ENCODE peak calls at places on chromosomes 2 and 18, in ten cellular contexts. One of them, this sample, is unnamed.

GRCh38 chr2:41160439-41160838 is 708.5 kb upstream of the SLC8A1 start:
- DNase-seq in GM23248: no peak
- DNase-seq in left lung: no peak
- DNase-seq in Panc1: no peak
- DNase-seq in iPS DF 6.9: no peak
- DNase-seq in uterus: no peak
- DNase-seq in effector memory CD4-positive, alpha-beta T cell: no peak
- DNase-seq in endothelial cell of umbilical vein: peak; percentile 75
- DNase-seq in lower lobe of right lung: no peak
- DNase-seq in adrenal gland: no peak
- DNase-seq in this sample: no peak

GRCh38 chr2:47595690-47596089 is 187.3 kb upstream of the MSH6 start:
- DNase-seq in effector memory CD4-positive, alpha-beta T cell: no peak
- DNase-seq in adrenal gland: no peak
- DNase-seq in lower lobe of right lung: no peak
- DNase-seq in uterus: no peak
- DNase-seq in left lung: no peak
- DNase-seq in GM23248: no peak
- DNase-seq in endothelial cell of umbilical vein: no peak
- DNase-seq in iPS DF 6.9: no peak
- DNase-seq in Panc1: no peak
- DNase-seq in this sample: no peak

GRCh38 chr2:27720004-27720551 is 51.4 kb upstream of the MRPL33 start:
- DNase-seq in effector memory CD4-positive, alpha-beta T cell: no peak
- DNase-seq in lower lobe of right lung: no peak
- DNase-seq in Panc1: peak; percentile 97
- DNase-seq in uterus: peak; percentile 66
- DNase-seq in adrenal gland: peak; percentile 87
- DNase-seq in left lung: peak; percentile 77
- DNase-seq in GM23248: peak; percentile 96
- DNase-seq in endothelial cell of umbilical vein: peak; percentile 88
- DNase-seq in iPS DF 6.9: no peak
- DNase-seq in this sample: no peak

GRCh38 chr2:186822323-186822722 is 26.6 kb downstream of the ZSWIM2 start:
- DNase-seq in left lung: no peak
- DNase-seq in endothelial cell of umbilical vein: no peak
- DNase-seq in effector memory CD4-positive, alpha-beta T cell: no peak
- DNase-seq in Panc1: no peak
- DNase-seq in uterus: no peak
- DNase-seq in GM23248: no peak
- DNase-seq in lower lobe of right lung: no peak
- DNase-seq in iPS DF 6.9: no peak
- DNase-seq in adrenal gland: no peak
- DNase-seq in this sample: no peak

GRCh38 chr2:227117852-227118251 is 46.2 kb downstream of the COL4A4 start:
- DNase-seq in Panc1: no peak
- DNase-seq in uterus: no peak
- DNase-seq in endothelial cell of umbilical vein: no peak
- DNase-seq in lower lobe of right lung: no peak
- DNase-seq in GM23248: no peak
- DNase-seq in effector memory CD4-positive, alpha-beta T cell: no peak
- DNase-seq in adrenal gland: no peak
- DNase-seq in iPS DF 6.9: no peak
- DNase-seq in left lung: no peak
- DNase-seq in this sample: no peak

GRCh38 chr2:121897335-121897970 is 142.0 kb downstream of the TSN start:
- DNase-seq in endothelial cell of umbilical vein: peak; percentile 20
- DNase-seq in uterus: no peak
- DNase-seq in Panc1: no peak
- DNase-seq in lower lobe of right lung: no peak
- DNase-seq in effector memory CD4-positive, alpha-beta T cell: no peak
- DNase-seq in left lung: no peak
- DNase-seq in GM23248: peak; percentile 71
- DNase-seq in adrenal gland: no peak
- DNase-seq in iPS DF 6.9: peak; percentile 9
- DNase-seq in this sample: no peak

GRCh38 chr2:112121682-112122254 is 16.4 kb upstream of the FBLN7 start:
- DNase-seq in left lung: no peak
- DNase-seq in GM23248: peak; percentile 71
- DNase-seq in Panc1: no peak
- DNase-seq in uterus: no peak
- DNase-seq in endothelial cell of umbilical vein: peak; percentile 77
- DNase-seq in effector memory CD4-positive, alpha-beta T cell: no peak
- DNase-seq in iPS DF 6.9: no peak
- DNase-seq in adrenal gland: peak; percentile 29
- DNase-seq in lower lobe of right lung: no peak
- DNase-seq in this sample: no peak

GRCh38 chr18:3246636-3247242 is 862 bp upstream of the MYL12A start:
- DNase-seq in Panc1: no peak
- DNase-seq in iPS DF 6.9: no peak
- DNase-seq in lower lobe of right lung: peak; percentile 58
- DNase-seq in left lung: no peak
- DNase-seq in uterus: peak; percentile 28
- DNase-seq in GM23248: peak; percentile 61
- DNase-seq in endothelial cell of umbilical vein: no peak
- DNase-seq in effector memory CD4-positive, alpha-beta T cell: no peak
- DNase-seq in adrenal gland: peak; percentile 48
- DNase-seq in this sample: peak; percentile 68

DNA sequence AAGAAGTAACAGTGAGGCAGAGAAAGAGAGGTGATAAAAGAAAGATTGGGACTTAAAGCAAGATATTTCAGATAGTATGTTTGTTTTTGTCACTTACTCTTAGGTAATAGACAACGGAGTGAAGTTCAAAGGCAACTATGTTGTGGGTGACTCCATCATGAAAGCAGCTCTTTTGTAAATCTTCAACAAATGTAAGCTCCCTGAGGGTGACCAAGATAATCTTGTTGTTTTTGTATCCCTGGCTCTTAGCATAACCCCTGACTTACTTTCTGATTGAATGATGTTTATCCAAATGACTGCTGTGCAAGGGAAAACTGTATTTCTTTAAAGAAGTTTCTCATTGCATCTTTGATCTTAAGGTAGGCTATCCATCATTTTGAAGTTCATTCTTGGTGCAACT is 2.6 kb downstream of the MTCL1 start:
- DNase-seq in lower lobe of right lung: no peak
- DNase-seq in effector memory CD4-positive, alpha-beta T cell: no peak
- DNase-seq in adrenal gland: no peak
- DNase-seq in GM23248: no peak
- DNase-seq in iPS DF 6.9: no peak
- DNase-seq in endothelial cell of umbilical vein: no peak
- DNase-seq in Panc1: no peak
- DNase-seq in left lung: no peak
- DNase-seq in uterus: no peak
- DNase-seq in this sample: no peak
- H3K4me3 ChIP-seq in lower lobe of right lung: no peak overlapping the region
- H3K4me3 ChIP-seq in effector memory CD4-positive, alpha-beta T cell: no peak overlapping the region
- H3K4me3 ChIP-seq in adrenal gland: no peak overlapping the region
- H3K4me3 ChIP-seq in GM23248: peak overlapping the region; percentile 93
- H3K4me3 ChIP-seq in iPS DF 6.9: no peak overlapping the region
- H3K4me3 ChIP-seq in endothelial cell of umbilical vein: no peak overlapping the region
- H3K4me3 ChIP-seq in Panc1: peak overlapping the region; percentile 59
- H3K4me3 ChIP-seq in left lung: no peak overlapping the region
- H3K4me3 ChIP-seq in uterus: no peak overlapping the region
- H3K4me3 ChIP-seq in this sample: no peak overlapping the region

DNA sequence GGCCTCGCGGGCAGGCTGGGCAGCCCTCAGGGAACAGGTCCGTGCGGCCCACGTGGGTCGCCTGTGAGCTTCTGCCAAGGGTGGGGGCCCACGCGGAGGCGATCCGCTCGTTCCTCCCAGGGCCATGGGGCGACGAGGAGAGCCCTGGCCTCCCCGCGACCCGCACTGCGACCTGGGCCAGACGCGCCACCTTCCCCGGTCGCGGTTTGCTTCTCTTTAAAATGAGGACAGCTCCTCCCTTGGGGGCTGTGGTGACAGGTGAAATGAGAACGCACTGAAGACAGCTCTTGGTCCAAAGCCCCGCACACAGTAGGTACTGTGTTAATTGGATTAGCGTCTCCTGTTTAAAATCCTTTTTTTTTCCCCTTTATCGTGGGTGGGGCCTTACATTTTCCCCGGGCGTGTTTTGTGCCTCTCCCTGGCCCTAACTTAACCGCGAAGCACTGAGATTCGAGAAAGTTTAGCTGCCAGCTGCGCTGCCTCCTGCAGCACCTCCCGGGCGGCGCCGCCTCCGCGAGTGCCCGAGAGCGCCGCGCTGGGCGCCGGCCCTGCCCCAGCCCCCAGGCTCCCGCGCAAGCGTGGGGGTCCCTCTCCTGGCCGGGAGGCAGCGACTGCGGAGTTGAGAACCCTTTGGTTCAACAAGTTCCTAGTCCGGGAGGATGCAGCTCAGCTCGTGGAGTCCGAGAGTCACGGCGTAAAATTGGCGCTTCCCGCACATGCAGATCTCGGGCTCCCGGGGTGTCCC is 1.1 kb downstream of the HPCAL1 start:
- DNase-seq in endothelial cell of umbilical vein: peak; percentile 63
- DNase-seq in uterus: peak; percentile 54
- DNase-seq in iPS DF 6.9: no peak
- DNase-seq in left lung: peak; percentile 60
- DNase-seq in adrenal gland: peak; percentile 63
- DNase-seq in Panc1: no peak
- DNase-seq in lower lobe of right lung: peak; percentile 80
- DNase-seq in effector memory CD4-positive, alpha-beta T cell: peak; percentile 27
- DNase-seq in GM23248: peak; percentile 78
- DNase-seq in this sample: peak; percentile 81
- H3K4me1 ChIP-seq in endothelial cell of umbilical vein: peaks cover 12% of the 10 kb centered on the region
- H3K4me1 ChIP-seq in uterus: peaks cover 5% of the 10 kb centered on the region
- H3K4me1 ChIP-seq in iPS DF 6.9: peaks cover 10% of the 10 kb centered on the region
- H3K4me1 ChIP-seq in left lung: peaks cover 27% of the 10 kb centered on the region
- H3K4me1 ChIP-seq in adrenal gland: peaks cover 47% of the 10 kb centered on the region
- H3K4me1 ChIP-seq in Panc1: peaks cover 50% of the 10 kb centered on the region
- H3K4me1 ChIP-seq in lower lobe of right lung: peaks cover 55% of the 10 kb centered on the region
- H3K4me1 ChIP-seq in effector memory CD4-positive, alpha-beta T cell: peaks cover 61% of the 10 kb centered on the region
- H3K4me1 ChIP-seq in GM23248: peaks cover 17% of the 10 kb centered on the region
- H3K4me1 ChIP-seq in this sample: peaks cover 6% of the 10 kb centered on the region

GRCh38 chr2:23918837-23919489 is 8.0 kb downstream of the ATAD2B start:
- DNase-seq in uterus: no peak
- DNase-seq in adrenal gland: no peak
- DNase-seq in left lung: no peak
- DNase-seq in GM23248: peak; percentile 51
- DNase-seq in Panc1: no peak
- DNase-seq in iPS DF 6.9: no peak
- DNase-seq in endothelial cell of umbilical vein: no peak
- DNase-seq in lower lobe of right lung: no peak
- DNase-seq in effector memory CD4-positive, alpha-beta T cell: no peak
- DNase-seq in this sample: no peak

GRCh38 chr2:23926750-23927627 is at the start of gene ATAD2B:
- DNase-seq in Panc1: peak; percentile 84
- DNase-seq in left lung: peak; percentile 92
- DNase-seq in uterus: peak; percentile 94
- DNase-seq in lower lobe of right lung: peak; percentile 93
- DNase-seq in adrenal gland: peak; percentile 94
- DNase-seq in GM23248: peak; percentile 97
- DNase-seq in endothelial cell of umbilical vein: peak; percentile 96
- DNase-seq in effector memory CD4-positive, alpha-beta T cell: peak; percentile 91
- DNase-seq in iPS DF 6.9: peak; percentile 90
- DNase-seq in this sample: peak; percentile 96

GRCh38 chr2:23926289-23926749 is 604 bp downstream of the ATAD2B start:
- DNase-seq in iPS DF 6.9: no peak
- DNase-seq in GM23248: peak; percentile 66
- DNase-seq in Panc1: no peak
- DNase-seq in adrenal gland: no peak
- DNase-seq in endothelial cell of umbilical vein: no peak
- DNase-seq in effector memory CD4-positive, alpha-beta T cell: peak; percentile 2
- DNase-seq in lower lobe of right lung: peak; percentile 71
- DNase-seq in left lung: peak; percentile 64
- DNase-seq in uterus: no peak
- DNase-seq in this sample: peak; percentile 80

GRCh38 chr2:23925702-23926288 is 1.1 kb downstream of the ATAD2B start:
- DNase-seq in lower lobe of right lung: no peak
- DNase-seq in endothelial cell of umbilical vein: peak; percentile 76
- DNase-seq in GM23248: peak; percentile 83
- DNase-seq in iPS DF 6.9: no peak
- DNase-seq in left lung: no peak
- DNase-seq in uterus: peak; percentile 35
- DNase-seq in Panc1: no peak
- DNase-seq in adrenal gland: peak; percentile 58
- DNase-seq in effector memory CD4-positive, alpha-beta T cell: peak; percentile 48
- DNase-seq in this sample: peak; percentile 59

GRCh38 chr2:23924589-23925359 is 2.1 kb downstream of the ATAD2B start:
- DNase-seq in effector memory CD4-positive, alpha-beta T cell: no peak
- DNase-seq in left lung: no peak
- DNase-seq in lower lobe of right lung: no peak
- DNase-seq in uterus: no peak
- DNase-seq in iPS DF 6.9: no peak
- DNase-seq in Panc1: no peak
- DNase-seq in GM23248: peak; percentile 50
- DNase-seq in endothelial cell of umbilical vein: peak; percentile 12
- DNase-seq in adrenal gland: no peak
- DNase-seq in this sample: no peak
- H3K27ac ChIP-seq in effector memory CD4-positive, alpha-beta T cell: peak overlapping the region; percentile 100
- H3K27ac ChIP-seq in left lung: peak overlapping the region; percentile 99
- H3K27ac ChIP-seq in lower lobe of right lung: peak overlapping the region; percentile 97
- H3K27ac ChIP-seq in uterus: peak overlapping the region; percentile 97
- H3K27ac ChIP-seq in iPS DF 6.9: no peak overlapping the region
- H3K27ac ChIP-seq in Panc1: peak overlapping the region; percentile 88
- H3K27ac ChIP-seq in GM23248: peak overlapping the region; percentile 96
- H3K27ac ChIP-seq in endothelial cell of umbilical vein: no peak overlapping the region
- H3K27ac ChIP-seq in adrenal gland: no peak overlapping the region
- H3K27ac ChIP-seq in this sample: no peak overlapping the region

GRCh38 chr2:158458617-158458920 is 1.8 kb downstream of the PKP4 start:
- DNase-seq in iPS DF 6.9: no peak
- DNase-seq in Panc1: no peak
- DNase-seq in effector memory CD4-positive, alpha-beta T cell: no peak
- DNase-seq in left lung: no peak
- DNase-seq in GM23248: no peak
- DNase-seq in adrenal gland: no peak
- DNase-seq in lower lobe of right lung: no peak
- DNase-seq in endothelial cell of umbilical vein: no peak
- DNase-seq in uterus: no peak
- DNase-seq in this sample: no peak

GRCh38 chr2:158457092-158457825 is 507 bp downstream of the PKP4 start:
- DNase-seq in endothelial cell of umbilical vein: no peak
- DNase-seq in effector memory CD4-positive, alpha-beta T cell: peak; percentile 36
- DNase-seq in adrenal gland: peak; percentile 63
- DNase-seq in iPS DF 6.9: no peak
- DNase-seq in uterus: peak; percentile 55
- DNase-seq in left lung: peak; percentile 58
- DNase-seq in lower lobe of right lung: peak; percentile 72
- DNase-seq in Panc1: no peak
- DNase-seq in GM23248: peak; percentile 88
- DNase-seq in this sample: peak; percentile 88

GRCh38 chr2:158460632-158461297 is 4.0 kb downstream of the PKP4 start:
- DNase-seq in iPS DF 6.9: no peak
- DNase-seq in Panc1: no peak
- DNase-seq in GM23248: peak; percentile 11
- DNase-seq in effector memory CD4-positive, alpha-beta T cell: no peak
- DNase-seq in adrenal gland: no peak
- DNase-seq in lower lobe of right lung: no peak
- DNase-seq in endothelial cell of umbilical vein: peak; percentile 23
- DNase-seq in left lung: no peak
- DNase-seq in uterus: no peak
- DNase-seq in this sample: no peak

GRCh38 chr2:158457826-158458616 is 1.3 kb downstream of the PKP4 start:
- DNase-seq in uterus: peak; percentile 52
- DNase-seq in lower lobe of right lung: peak; percentile 89
- DNase-seq in effector memory CD4-positive, alpha-beta T cell: peak; percentile 49
- DNase-seq in Panc1: no peak
- DNase-seq in adrenal gland: no peak
- DNase-seq in left lung: peak; percentile 76
- DNase-seq in GM23248: peak; percentile 80
- DNase-seq in iPS DF 6.9: peak; percentile 71
- DNase-seq in endothelial cell of umbilical vein: peak; percentile 74
- DNase-seq in this sample: peak; percentile 75

GRCh38 chr2:158459161-158460003 is 2.6 kb downstream of the PKP4 start:
- DNase-seq in uterus: no peak
- DNase-seq in GM23248: no peak
- DNase-seq in adrenal gland: no peak
- DNase-seq in iPS DF 6.9: no peak
- DNase-seq in lower lobe of right lung: no peak
- DNase-seq in left lung: no peak
- DNase-seq in Panc1: no peak
- DNase-seq in effector memory CD4-positive, alpha-beta T cell: no peak
- DNase-seq in endothelial cell of umbilical vein: peak; percentile 52
- DNase-seq in this sample: no peak
- H3K4me3 ChIP-seq in uterus: peak overlapping the region; percentile 89
- H3K4me3 ChIP-seq in GM23248: peak overlapping the region; percentile 92
- H3K4me3 ChIP-seq in adrenal gland: no peak overlapping the region
- H3K4me3 ChIP-seq in iPS DF 6.9: no peak overlapping the region
- H3K4me3 ChIP-seq in lower lobe of right lung: peak overlapping the region; percentile 87
- H3K4me3 ChIP-seq in left lung: no peak overlapping the region
- H3K4me3 ChIP-seq in Panc1: peak overlapping the region; percentile 93
- H3K4me3 ChIP-seq in effector memory CD4-positive, alpha-beta T cell: no peak overlapping the region
- H3K4me3 ChIP-seq in endothelial cell of umbilical vein: no peak overlapping the region
- H3K4me3 ChIP-seq in this sample: peak overlapping the region; percentile 51

This sample was measured in right cardiac atrium.